ENCODE peak calls at places on chromosome 22, in eight cellular contexts. E is CD8-positive, alpha-beta T cell; A is thyroid gland; I is OCI-LY7; Z is esophagus squamous epithelium; M is ovary; C is A549; G is thoracic aorta. W is an unnamed sample. For H3K9me3, the result is how much of the 10 kb centered on the place peaks cover.

GRCh38 chr22:37007666-37008065 is 11.6 kb downstream of the TST start:
- DNase-seq in E (no peak), A (no peak), I (no peak), Z (no peak), M (no peak), C (no peak), G (no peak), W (no peak)

GRCh38 chr22:50461979-50462540 is 12.8 kb downstream of the SBF1 start:
- DNase-seq in E (no peak), A (no peak), I (no peak), Z (no peak), M (no peak), C (no peak), G (no peak), W (no peak)

GRCh38 chr22:42959472-42960145 is 55.3 kb downstream of the PACSIN2 start:
- DNase-seq in E (no peak), A (peak), I (no peak), Z (no peak), M (no peak), C (peak), G (no peak), W (peak)

GRCh38 chr22:40512426-40513136 is 123.9 kb downstream of the MRTFA start:
- DNase-seq in E (no peak), A (no peak), I (no peak), Z (no peak), M (no peak), C (peak), G (no peak), W (no peak)

GRCh38 chr22:39363751-39364484 is 14.1 kb downstream of the SYNGR1 start:
- DNase-seq in E (no peak), A (no peak), I (no peak), Z (no peak), M (peak), C (no peak), G (no peak), W (no peak)

GRCh38 chr22:33922268-33922667 is 2.0 kb upstream of the LARGE1 start:
- DNase-seq in E (no peak), A (peak), I (peak), Z (no peak), M (peak), C (no peak), G (no peak), W (peak)

GRCh38 chr22:37051629-37052385 is at the start of gene KCTD17:
- DNase-seq in E (peak), A (peak), I (peak), Z (no peak), M (peak), C (peak), G (no peak), W (peak)

GRCh38 chr22:38758276-38758945 is 2.6 kb upstream of the SUN2 start:
- DNase-seq in E (peak), A (no peak), I (no peak), Z (no peak), M (no peak), C (no peak), G (no peak), W (no peak)

GRCh38 chr22:23501708-23502107 is 78.4 kb downstream of the IGLL1 start:
- DNase-seq in E (no peak), A (no peak), I (no peak), Z (no peak), M (peak), C (no peak), G (no peak), W (no peak)

GRCh38 chr22:43658823-43659222 is 153.3 kb downstream of the EFCAB6 start:
- DNase-seq in E (no peak), A (no peak), I (no peak), Z (no peak), M (no peak), C (no peak), G (no peak), W (no peak)

GRCh38 chr22:24865508-24865907 is 59.5 kb downstream of the SGSM1 start:
- DNase-seq in E (no peak), A (no peak), I (no peak), Z (no peak), M (no peak), C (no peak), G (no peak), W (no peak)

GRCh38 chr22:34015642-34016041 is 95.4 kb upstream of the LARGE1 start:
- DNase-seq in E (no peak), A (no peak), I (no peak), Z (no peak), M (no peak), C (no peak), G (no peak), W (no peak)

GRCh38 chr22:36753916-36754315 is 22.0 kb downstream of the IFT27 start:
- DNase-seq in E (no peak), A (no peak), I (no peak), Z (no peak), M (no peak), C (no peak), G (no peak), W (no peak)

GRCh38 chr22:24510694-24511625 is 15.8 kb downstream of the UPB1 start:
- DNase-seq in E (no peak), A (peak), I (peak), Z (no peak), M (peak), C (no peak), G (no peak), W (peak)

GRCh38 chr22:36065775-36066544 is 37.3 kb upstream of the RBFOX2 start:
- DNase-seq in E (peak), A (peak), I (peak), Z (no peak), M (peak), C (peak), G (peak), W (peak)

GRCh38 chr22:45469573-45470383 is 32.9 kb upstream of the FBLN1 start:
- DNase-seq in E (no peak), A (peak), I (no peak), Z (no peak), M (peak), C (no peak), G (no peak), W (no peak)

GRCh38 chr22:33684059-33684458 is 236.2 kb downstream of the LARGE1 start:
- DNase-seq in E (no peak), A (no peak), I (no peak), Z (no peak), M (no peak), C (no peak), G (no peak), W (no peak)

GRCh38 chr22:37304595-37305343 is 22.5 kb downstream of the CYTH4 start:
- DNase-seq in E (no peak), A (no peak), I (no peak), Z (no peak), M (no peak), C (no peak), G (no peak), W (no peak)

GRCh38 chr22:27903805-27904473 is 15.1 kb downstream of the PITPNB start:
- DNase-seq in E (no peak), A (no peak), I (no peak), Z (no peak), M (no peak), C (no peak), G (no peak), W (no peak)

GRCh38 chr22:40967120-40967760 is 16.1 kb downstream of the RBX1 start:
- DNase-seq in E (no peak), A (no peak), I (no peak), Z (no peak), M (no peak), C (no peak), G (no peak), W (no peak)

GRCh38 chr22:41531736-41532477 is 12.4 kb downstream of the POLR3H start:
- DNase-seq in E (no peak), A (no peak), I (no peak), Z (no peak), M (no peak), C (no peak), G (no peak), W (no peak)

GRCh38 chr22:17303840-17304779 is 65.2 kb upstream of the CECR2 start:
- DNase-seq in E (peak), A (no peak), I (peak), Z (no peak), M (no peak), C (no peak), G (no peak), W (no peak)

GRCh38 chr22:36874309-36874696 is 13.5 kb downstream of the NCF4 start:
- DNase-seq in E (no peak), A (no peak), I (no peak), Z (no peak), M (no peak), C (no peak), G (no peak), W (no peak)

GRCh38 chr22:34319346-34319745 is 399.1 kb upstream of the LARGE1 start:
- DNase-seq in E (no peak), A (no peak), I (no peak), Z (no peak), M (no peak), C (no peak), G (no peak), W (no peak)

GRCh38 chr22:45516923-45517675 is 14.4 kb downstream of the FBLN1 start:
- DNase-seq in E (no peak), A (no peak), I (no peak), Z (no peak), M (no peak), C (no peak), G (no peak), W (no peak)

GRCh38 chr22:38781033-38781432 is 12.9 kb downstream of the DNAL4 start:
- DNase-seq in E (no peak), A (no peak), I (no peak), Z (no peak), M (no peak), C (no peak), G (no peak), W (no peak)

GRCh38 chr22:25139062-25139461 is 60.6 kb upstream of the CRYBB3 start:
- DNase-seq in E (no peak), A (peak), I (no peak), Z (no peak), M (peak), C (no peak), G (no peak), W (no peak)

GRCh38 chr22:25131198-25131887 is 68.3 kb upstream of the CRYBB3 start:
- DNase-seq in E (no peak), A (no peak), I (no peak), Z (no peak), M (no peak), C (no peak), G (no peak), W (peak)

GRCh38 chr22:43042101-43042780 is 27.3 kb upstream of the PACSIN2 start:
- DNase-seq in E (no peak), A (peak), I (no peak), Z (no peak), M (no peak), C (no peak), G (no peak), W (no peak)

GRCh38 chr22:46360891-46361290 is 25.4 kb downstream of the TRMU start:
- DNase-seq in E (no peak), A (no peak), I (no peak), Z (no peak), M (no peak), C (no peak), G (no peak), W (no peak)

GRCh38 chr22:50311606-50312351 is 4.3 kb upstream of the PLXNB2 start:
- DNase-seq in E (no peak), A (no peak), I (no peak), Z (no peak), M (no peak), C (no peak), G (no peak), W (peak)

GRCh38 chr22:27514612-27515011 is 286.9 kb downstream of the MN1 start:
- DNase-seq in E (no peak), A (no peak), I (no peak), Z (no peak), M (no peak), C (no peak), G (no peak), W (no peak)

GRCh38 chr22:32714458-32715250 is 86.9 kb upstream of the TIMP3 start:
- DNase-seq in E (no peak), A (no peak), I (no peak), Z (no peak), M (no peak), C (no peak), G (no peak), W (no peak)

GRCh38 chr22:37303821-37304274 is 21.5 kb downstream of the CYTH4 start:
- DNase-seq in E (no peak), A (no peak), I (no peak), Z (no peak), M (no peak), C (peak), G (peak), W (no peak)

GRCh38 chr22:44080936-44081853 is 57.1 kb downstream of the PARVB start:
- DNase-seq in E (peak), A (peak), I (peak), Z (no peak), M (peak), C (peak), G (peak), W (peak)

GRCh38 chr22:19722915-19723164 is 499 bp upstream of the GP1BB start:
- DNase-seq in E (no peak), A (no peak), I (no peak), Z (no peak), M (no peak), C (no peak), G (no peak), W (no peak)

GRCh38 chr22:19723165-19723989 is at the start of gene GP1BB:
- DNase-seq in E (no peak), A (peak), I (no peak), Z (no peak), M (no peak), C (no peak), G (no peak), W (peak)

GRCh38 chr22:19722175-19722914 is 994 bp upstream of the GP1BB start:
- DNase-seq in E (no peak), A (no peak), I (no peak), Z (no peak), M (no peak), C (no peak), G (no peak), W (no peak)

GRCh38 chr22:19724927-19725661 is 1.8 kb downstream of the GP1BB start:
- DNase-seq in E (no peak), A (no peak), I (no peak), Z (no peak), M (no peak), C (no peak), G (no peak), W (no peak)

DNA sequence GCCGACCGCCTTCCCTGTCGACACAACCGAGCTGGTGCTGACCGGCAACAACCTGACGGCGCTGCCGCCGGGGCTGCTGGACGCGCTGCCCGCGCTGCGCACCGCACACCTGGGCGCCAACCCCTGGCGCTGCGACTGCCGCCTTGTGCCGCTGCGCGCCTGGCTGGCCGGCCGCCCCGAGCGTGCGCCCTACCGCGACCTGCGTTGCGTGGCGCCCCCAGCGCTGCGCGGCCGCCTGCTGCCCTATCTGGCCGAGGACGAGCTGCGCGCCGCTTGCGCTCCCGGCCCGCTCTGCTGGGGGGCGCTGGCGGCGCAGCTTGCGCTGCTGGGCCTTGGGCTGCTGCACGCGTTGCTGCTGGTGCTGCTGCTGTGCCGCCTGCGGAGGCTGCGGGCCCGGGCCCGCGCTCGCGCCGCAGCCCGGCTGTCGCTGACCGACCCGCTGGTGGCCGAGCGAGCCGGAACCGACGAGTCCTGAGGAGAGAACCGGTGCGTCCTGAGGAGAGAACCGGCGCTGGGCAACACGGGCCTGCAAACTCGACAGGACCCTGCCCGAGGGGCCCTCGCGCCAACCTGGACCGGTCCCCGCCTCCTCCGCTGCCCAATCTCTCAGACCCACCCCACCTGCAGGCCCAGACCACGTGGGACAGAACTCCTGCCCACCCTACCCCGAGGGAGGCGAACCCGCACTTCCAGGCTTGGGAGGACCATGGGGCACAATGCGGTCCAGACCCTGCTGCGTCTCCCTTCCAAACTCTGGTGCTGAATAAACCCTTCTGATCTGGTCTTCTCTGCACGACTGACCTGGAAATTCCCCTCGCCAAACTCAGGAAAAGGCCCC is 870 bp downstream of the GP1BB start:
- DNase-seq in E (no peak), A (peak), I (peak), Z (no peak), M (no peak), C (no peak), G (no peak), W (no peak)
- H3K9me3 ChIP-seq in E (under half), A (under half), I (under half), Z (under half), M (under half), C (under half), G (under half), W (under half)

DNA sequence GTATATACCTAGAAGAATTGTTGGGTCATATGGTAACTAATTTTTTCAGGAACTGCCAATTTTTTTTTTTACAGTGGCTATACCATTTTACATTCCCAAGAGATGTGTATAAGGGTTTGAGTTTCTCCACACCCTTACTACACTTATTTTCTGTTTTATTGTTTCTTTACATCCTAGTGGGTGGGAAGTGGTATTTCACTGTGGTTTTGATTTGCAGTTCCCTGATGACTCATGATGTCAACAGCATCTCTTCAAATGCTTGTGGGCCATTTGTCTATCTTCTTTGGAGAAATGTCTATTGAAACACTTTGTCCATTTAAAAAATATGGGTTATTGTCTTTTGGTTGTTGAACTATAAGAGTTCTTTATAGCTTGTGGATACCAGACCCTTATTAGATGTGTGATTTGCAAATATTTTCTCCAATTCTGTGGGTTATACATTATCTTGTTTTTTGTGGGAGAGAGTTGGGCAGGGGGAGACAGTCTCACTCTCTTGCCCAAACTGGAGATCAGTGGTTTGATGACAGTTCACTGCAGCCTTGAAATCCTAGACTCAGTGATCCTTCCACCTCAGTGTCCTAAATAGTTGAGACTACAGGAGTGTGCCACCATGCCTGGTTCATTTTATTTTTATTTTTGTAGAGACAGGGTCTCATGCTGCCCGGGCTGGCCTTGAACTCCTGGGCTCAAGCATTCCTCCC is 30.3 kb upstream of the PISD start:
- DNase-seq in E (no peak), A (no peak), I (no peak), Z (no peak), M (no peak), C (no peak), G (no peak), W (no peak)
- TF ChIP-seq CTCF in E (no peak), A (no peak), I (no peak), Z (no peak), M (no peak), C (no peak), G (no peak), W (no peak)

DNA sequence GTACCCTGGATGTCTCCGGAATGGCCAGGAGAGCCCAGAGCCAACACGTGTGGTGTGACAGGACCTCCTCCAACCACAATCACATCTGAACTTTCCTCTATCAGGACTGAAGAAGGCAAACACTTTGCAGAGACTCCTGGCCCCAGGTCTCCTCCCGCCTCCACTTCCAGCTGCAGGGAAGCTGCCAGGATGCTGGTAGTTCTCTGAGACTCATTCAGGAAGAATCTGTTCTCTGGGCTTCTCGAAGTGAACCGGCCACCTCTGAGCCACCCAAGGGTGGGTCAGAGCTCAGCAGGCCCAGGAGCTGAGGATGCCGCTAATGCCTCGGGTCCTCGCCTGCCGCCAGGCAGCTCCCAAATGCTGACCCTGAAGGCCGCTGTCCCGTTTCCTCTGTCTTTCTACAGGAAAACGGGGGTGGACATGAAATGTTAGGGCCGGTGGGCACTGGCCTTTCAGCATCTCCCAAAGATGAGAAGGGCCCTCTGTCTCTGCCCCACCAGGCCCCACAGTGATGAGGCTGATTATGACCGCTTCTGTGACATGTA is 789.9 kb downstream of the BRD1 start:
- DNase-seq in E (no peak), A (no peak), I (no peak), Z (no peak), M (no peak), C (no peak), G (no peak), W (no peak)
- H3K9me3 ChIP-seq in E (under half), A (under half), I (under half), Z (under half), M (under half), C (under half), G (under half), W (under half)

DNA sequence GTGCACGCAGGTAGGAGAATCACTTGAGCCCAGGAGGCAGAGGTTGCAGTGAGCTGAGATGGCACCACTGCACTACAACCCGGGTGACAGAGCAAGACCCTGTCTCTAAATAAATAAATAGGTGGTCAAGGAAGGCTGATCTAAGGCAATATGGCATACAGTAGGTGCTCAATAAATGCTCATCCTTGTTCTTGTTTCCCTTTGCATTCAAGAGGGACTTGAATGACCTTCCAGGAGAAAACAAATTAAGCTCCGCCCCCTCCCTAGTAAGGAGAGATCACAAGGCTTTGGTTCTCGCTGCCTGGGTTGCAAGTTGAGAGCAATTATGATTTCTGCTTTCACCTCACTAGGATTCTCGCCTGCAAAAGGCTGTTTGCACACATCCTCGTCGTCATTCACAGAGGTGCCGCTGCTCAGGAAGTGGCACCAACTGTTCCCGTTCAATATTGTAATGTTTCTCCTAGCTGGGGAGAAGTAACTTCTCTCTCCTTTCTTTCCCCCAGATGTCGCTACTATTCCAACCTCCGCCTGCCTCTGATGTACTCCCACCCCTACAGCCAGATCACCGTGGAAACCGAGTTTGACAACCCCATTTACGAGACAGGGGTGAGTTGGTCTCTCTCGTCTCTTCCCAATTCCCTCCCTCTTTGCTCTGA is 51.8 kb upstream of the ASPHD2 start:
- DNase-seq in E (no peak), A (no peak), I (no peak), Z (no peak), M (no peak), C (no peak), G (no peak), W (no peak)
- TF ChIP-seq CTCF in E (no peak), A (no peak), I (peak), Z (no peak), M (no peak), C (no peak), G (no peak), W (no peak)